ENCODE peak calls at places on chromosomes 6 and 20, in five cellular contexts. F is ovary; V is iPS DF 6.9; I is IMR-90; E is CD8-positive, alpha-beta T cell. G is an unnamed sample.

GRCh38 chr6:101150226-101150625 is 243.3 kb upstream of the GRIK2 start:
- DNase-seq in E (no peak), F (no peak), I (no peak), V (no peak), G (no peak)

GRCh38 chr6:33856034-33856590 is 52.3 kb upstream of the MLN start:
- DNase-seq in I (no peak), F (no peak), V (no peak), E (no peak), G (no peak)

GRCh38 chr6:46715106-46715505 is 20.1 kb downstream of the PLA2G7 start:
- DNase-seq in I (no peak), V (no peak), F (no peak), E (no peak), G (no peak)

GRCh38 chr20:47648943-47649342 is 136.3 kb downstream of the SULF2 start:
- DNase-seq in E (no peak), F (no peak), I (no peak), V (peak; percentile 43), G (no peak)

GRCh38 chr6:84763397-84764331 is 734 bp downstream of the TBX18 start:
- DNase-seq in V (no peak), I (peak; percentile 14), F (peak; percentile 25), E (no peak), G (no peak)

GRCh38 chr6:113636357-113636824 is 220.8 kb upstream of the MARCKS start:
- DNase-seq in V (no peak), I (peak; percentile 78), E (no peak), F (no peak), G (peak; percentile 36)

GRCh38 chr6:12222405-12223366 is 67.5 kb upstream of the EDN1 start:
- DNase-seq in V (no peak), E (no peak), F (no peak), I (no peak), G (no peak)

GRCh38 chr6:164035912-164036485 is 621.5 kb downstream of the QKI start:
- DNase-seq in V (no peak), F (no peak), E (no peak), I (no peak), G (no peak)

GRCh38 chr6:44038543-44039065 is 88.6 kb downstream of the MRPL14 start:
- DNase-seq in V (no peak), F (no peak), E (no peak), I (no peak), G (no peak)

GRCh38 chr6:111628117-111628866 is 22.6 kb upstream of the TRAF3IP2 start:
- DNase-seq in E (no peak), I (no peak), V (no peak), F (no peak), G (no peak)

GRCh38 chr6:8180327-8181161 is 78.2 kb upstream of the EEF1E1 start:
- DNase-seq in V (peak; percentile 54), E (no peak), F (no peak), I (peak; percentile 81), G (peak; percentile 70)

GRCh38 chr20:711526-711925 is 35.9 kb upstream of the SCRT2 start:
- DNase-seq in V (no peak), I (no peak), F (no peak), E (no peak), G (no peak)

GRCh38 chr6:56664007-56664406 is 21.3 kb upstream of the DST start:
- DNase-seq in I (no peak), V (no peak), E (no peak), F (no peak), G (no peak)

GRCh38 chr6:147586044-147586443 is 77.6 kb downstream of the SAMD5 start:
- DNase-seq in I (peak; percentile 55), F (peak; percentile 55), E (no peak), V (no peak), G (peak; percentile 57)

GRCh38 chr6:36104836-36105235 is 25.5 kb upstream of the MAPK13 start:
- DNase-seq in I (peak; percentile 57), E (no peak), F (no peak), V (no peak), G (no peak)

GRCh38 chr20:21516861-21517565 is 3.1 kb upstream of the NKX2-2 start:
- DNase-seq in V (no peak), I (no peak), E (no peak), F (no peak), G (no peak)

GRCh38 chr6:139364302-139364981 is 10.0 kb downstream of the CITED2 start:
- DNase-seq in F (no peak), V (no peak), I (peak; percentile 63), E (no peak), G (peak; percentile 31)

GRCh38 chr20:57791946-57792328 is 82.1 kb upstream of the PMEPA1 start:
- DNase-seq in V (no peak), E (no peak), I (no peak), F (no peak), G (no peak)

GRCh38 chr6:34115396-34116314 is 30.2 kb downstream of the GRM4 start:
- DNase-seq in I (peak; percentile 10), E (no peak), V (no peak), F (peak; percentile 37), G (no peak)

GRCh38 chr20:62763404-62763803 is 32.9 kb upstream of the MRGBP start:
- DNase-seq in F (no peak), I (no peak), V (no peak), E (no peak), G (no peak)

GRCh38 chr6:31727717-31728671 is 1.1 kb downstream of the DDAH2 start:
- DNase-seq in V (no peak), F (peak; percentile 49), E (no peak), I (no peak), G (no peak)
- H3K4me3 ChIP-seq in V (no peak overlapping the region), F (peak overlapping the region; percentile 97), E (no peak overlapping the region), I (peak overlapping the region; percentile 85), G (peak overlapping the region; percentile 97)

DNA sequence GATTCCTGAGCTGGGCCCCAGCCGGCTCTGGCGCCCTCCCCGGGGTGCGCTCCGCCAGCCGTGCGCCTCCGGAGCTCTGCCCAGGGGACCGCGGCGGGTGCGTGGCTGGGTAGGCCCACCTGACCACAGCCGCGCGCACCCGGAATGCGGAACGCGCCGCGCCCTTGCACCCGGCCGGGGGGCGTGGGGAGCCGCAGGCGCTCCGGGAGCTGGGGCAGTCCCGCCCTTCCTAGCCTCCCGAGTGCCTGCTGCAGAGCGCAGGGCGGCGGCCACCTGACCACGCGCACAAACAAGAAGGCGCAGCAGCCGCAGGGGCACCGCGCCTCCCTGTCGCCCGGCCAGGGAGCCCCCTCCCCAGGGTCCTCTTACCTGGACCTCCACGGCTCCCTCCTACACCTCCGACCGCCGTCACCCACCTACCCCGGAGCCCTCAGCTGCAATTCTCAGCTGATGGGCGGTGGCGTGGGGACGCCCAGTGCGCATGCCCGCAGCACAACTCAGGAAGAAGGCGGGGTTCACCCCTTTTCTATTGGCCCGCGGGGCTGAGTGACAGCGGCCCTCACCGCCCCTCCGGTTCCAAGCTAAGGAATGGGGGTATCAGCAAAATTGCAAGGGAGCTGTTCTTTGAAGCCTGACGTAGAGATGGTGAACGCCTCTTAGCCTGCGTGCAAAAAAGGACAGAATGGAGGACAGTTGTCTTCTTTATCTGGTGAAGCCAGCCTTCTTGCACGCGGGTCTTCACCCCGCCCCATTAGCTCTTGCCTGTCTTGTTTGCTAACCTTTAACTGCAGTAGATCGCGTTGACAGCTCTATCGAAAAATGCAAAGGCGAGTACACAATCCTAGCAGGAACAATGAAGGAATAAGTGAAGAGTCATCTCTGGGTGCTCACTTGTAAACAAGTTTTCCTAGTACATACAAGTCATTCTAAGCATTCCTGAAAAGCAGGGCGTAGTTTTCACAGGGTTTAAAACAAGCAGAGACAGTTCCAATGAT is at the start of gene STX7:
- DNase-seq in F (peak; percentile 89), V (peak; percentile 63), I (peak; percentile 81), E (peak; percentile 67), G (peak; percentile 53)
- H3K4me3 ChIP-seq in F (peak within 1 kb of the TSS; percentile 72), V (peak within 1 kb of the TSS; percentile 76), I (peak within 1 kb of the TSS; percentile 77), E (peak within 1 kb of the TSS; percentile 75), G (peak within 1 kb of the TSS; percentile 74)

GRCh38 chr20:45419188-45420091 is 3.5 kb downstream of the PIGT start:
- DNase-seq in V (no peak), E (no peak), I (peak; percentile 94), F (no peak), G (peak; percentile 99)
- H3K4me3 ChIP-seq in V (no peak overlapping the region), E (no peak overlapping the region), I (no peak overlapping the region), F (no peak overlapping the region), G (no peak overlapping the region)

GRCh38 chr6:156774872-156775405 is 2.2 kb upstream of the ARID1B start:
- DNase-seq in E (no peak), F (no peak), V (no peak), I (no peak), G (no peak)
- H3K4me3 ChIP-seq in E (no peak overlapping the region), F (no peak overlapping the region), V (no peak overlapping the region), I (no peak overlapping the region), G (no peak overlapping the region)

GRCh38 chr6:167163476-167164011 is 5.8 kb upstream of the GPR31 start:
- DNase-seq in I (no peak), V (peak; percentile 92), F (no peak), E (no peak), G (no peak)
- H3K4me3 ChIP-seq in I (no peak overlapping the region), V (no peak overlapping the region), F (no peak overlapping the region), E (no peak overlapping the region), G (no peak overlapping the region)

GRCh38 chr20:32359633-32360332 is 1.7 kb downstream of the ASXL1 start:
- DNase-seq in I (peak; percentile 31), F (no peak), E (no peak), V (no peak), G (no peak)

GRCh38 chr20:32356935-32357868 is 929 bp upstream of the ASXL1 start:
- DNase-seq in F (peak; percentile 37), I (peak; percentile 50), E (no peak), V (no peak), G (no peak)

GRCh38 chr20:32358883-32359632 is 927 bp downstream of the ASXL1 start:
- DNase-seq in F (peak; percentile 85), I (peak; percentile 51), E (peak; percentile 39), V (peak; percentile 82), G (no peak)

GRCh38 chr20:32357869-32358631 is at the start of gene ASXL1:
- DNase-seq in E (peak; percentile 79), F (peak; percentile 99), I (peak; percentile 95), V (peak; percentile 97), G (peak; percentile 92)

DNA sequence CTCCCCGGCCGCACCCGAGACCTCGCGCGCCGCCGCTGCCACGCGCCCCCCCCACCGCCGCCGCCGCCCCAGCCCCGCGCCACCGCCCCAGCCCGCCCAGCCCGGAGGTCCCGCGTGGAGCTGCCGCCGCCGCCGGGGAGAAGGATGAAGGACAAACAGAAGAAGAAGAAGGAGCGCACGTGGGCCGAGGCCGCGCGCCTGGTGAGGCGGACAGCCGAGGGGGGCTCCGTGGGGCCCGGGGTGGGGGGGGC is 426 bp downstream of the ASXL1 start:
- DNase-seq in I (no peak), V (no peak), F (no peak), E (no peak), G (no peak)
- H3K4me3 ChIP-seq in I (peak overlapping the region; percentile 92), V (peak overlapping the region; percentile 86), F (peak overlapping the region; percentile 87), E (peak overlapping the region; percentile 84), G (peak overlapping the region; percentile 95)

GRCh38 chr20:31475472-31476312 is 604 bp downstream of the REM1 start:
- DNase-seq in E (no peak), F (no peak), V (no peak), I (no peak), G (no peak)

GRCh38 chr20:31472395-31473330 is 2.3 kb downstream of the DEFB124 start:
- DNase-seq in F (no peak), V (no peak), I (no peak), E (no peak), G (no peak)

GRCh38 chr20:31475032-31475431 is at the start of the genes DEFB124 and REM1:
- DNase-seq in E (no peak), F (no peak), I (no peak), V (no peak), G (no peak)

GRCh38 chr20:31474097-31474436 is 860 bp downstream of the DEFB124 start:
- DNase-seq in F (no peak), E (no peak), V (no peak), I (no peak), G (no peak)

GRCh38 chr20:31473331-31474096 is 1.4 kb downstream of the DEFB124 start:
- DNase-seq in E (no peak), F (no peak), I (no peak), V (no peak), G (no peak)
- H3K4me3 ChIP-seq in E (no peak overlapping the region), F (no peak overlapping the region), I (no peak overlapping the region), V (no peak overlapping the region), G (no peak overlapping the region)

G was measured in astrocyte of the cerebellum.